ENCODE peak calls at places on chromosomes 3 and 15, in nine cellular contexts. M is AG04450, H is heart right ventricle, R is NB4, U is RWPE1, P is coronary artery, Y is pancreas, G is IMR-90, W is nephron progenitor cell. X is an unnamed sample.

GRCh38 chr15:74793135-74794028 is 11.5 kb downstream of the CSK start:
- DNase-seq in H (no peak), R (peak), U (no peak), G (no peak), M (no peak), W (no peak), Y (no peak), P (no peak), X (no peak)

GRCh38 chr3:128415773-128416577 is 50.7 kb downstream of the DNAJB8 start:
- DNase-seq in P (no peak), U (no peak), M (no peak), H (no peak), R (peak), G (no peak), Y (no peak), W (no peak), X (no peak)

GRCh38 chr15:60682615-60683014 is 203.7 kb upstream of the ICE2 start:
- DNase-seq in M (no peak), G (no peak), R (no peak), U (no peak), W (no peak), Y (peak), H (no peak), P (no peak), X (no peak)

GRCh38 chr3:69144631-69145244 is 22.3 kb upstream of the LMOD3 start:
- DNase-seq in U (no peak), R (peak), M (no peak), G (no peak), W (no peak), H (no peak), Y (no peak), P (no peak), X (no peak)

GRCh38 chr3:20648921-20649381 is 462.9 kb upstream of the SGO1 start:
- DNase-seq in H (no peak), G (peak), R (no peak), M (no peak), U (no peak), Y (no peak), W (no peak), P (no peak), X (peak)

GRCh38 chr3:110894574-110894973 is 177.0 kb upstream of the NECTIN3 start:
- DNase-seq in W (no peak), R (no peak), Y (no peak), M (no peak), G (no peak), H (no peak), P (no peak), U (no peak), X (no peak)

GRCh38 chr3:159619341-159619885 is 369.2 kb upstream of the IL12A start:
- DNase-seq in R (no peak), W (peak), Y (no peak), H (no peak), M (no peak), U (no peak), G (peak), P (no peak), X (peak)

GRCh38 chr3:58562498-58562897 is 14.7 kb downstream of the FAM107A start:
- DNase-seq in W (no peak), U (no peak), Y (no peak), M (no peak), R (no peak), G (no peak), H (no peak), P (no peak), X (no peak)

GRCh38 chr3:53137221-53137620 is 7.0 kb upstream of the RFT1 start:
- DNase-seq in Y (no peak), W (no peak), M (no peak), U (no peak), P (no peak), H (no peak), G (no peak), R (no peak), X (no peak)

GRCh38 chr3:45942051-45942825 is 1.0 kb upstream of the CXCR6 start:
- DNase-seq in Y (no peak), P (no peak), H (no peak), U (no peak), G (no peak), W (no peak), R (no peak), M (no peak), X (no peak)

GRCh38 chr3:59334585-59334984 is 284.8 kb upstream of the CFAP20DC start:
- DNase-seq in M (no peak), R (no peak), U (no peak), W (no peak), H (no peak), G (peak), P (no peak), Y (no peak), X (peak)

GRCh38 chr3:31165399-31165860 is 271.0 kb upstream of the GADL1 start:
- DNase-seq in H (no peak), M (no peak), G (peak), U (no peak), P (no peak), R (no peak), Y (no peak), W (peak), X (no peak)

GRCh38 chr3:39038165-39038564 is 13.6 kb downstream of the SCN11A start:
- DNase-seq in M (no peak), P (no peak), W (no peak), R (no peak), U (no peak), H (no peak), Y (no peak), G (peak), X (no peak)

GRCh38 chr3:128426128-128426921 is 40.4 kb downstream of the DNAJB8 start:
- DNase-seq in H (peak), W (peak), P (no peak), U (peak), G (no peak), Y (peak), M (no peak), R (peak), X (no peak)

GRCh38 chr3:162743091-162743490 is 1246.5 kb downstream of the OTOL1 start:
- DNase-seq in R (no peak), G (peak), M (no peak), U (no peak), H (no peak), Y (no peak), P (no peak), W (no peak), X (no peak)

GRCh38 chr3:177460100-177460499 is 262.8 kb upstream of the TBL1XR1 start:
- DNase-seq in Y (no peak), H (no peak), U (no peak), R (no peak), G (no peak), P (no peak), W (no peak), M (no peak), X (no peak)

GRCh38 chr3:158260392-158260791 is 150.5 kb downstream of the RSRC1 start:
- DNase-seq in H (no peak), W (no peak), G (no peak), P (no peak), M (no peak), R (no peak), Y (no peak), U (no peak), X (no peak)

GRCh38 chr3:168545591-168545990 is 449.9 kb upstream of the GOLIM4 start:
- DNase-seq in G (peak), W (no peak), P (no peak), R (no peak), M (no peak), U (no peak), Y (no peak), H (peak), X (no peak)

GRCh38 chr3:194575484-194576210 is 57.6 kb downstream of the TMEM44 start:
- DNase-seq in U (no peak), H (peak), R (peak), Y (no peak), W (no peak), M (no peak), G (peak), P (no peak), X (peak)

GRCh38 chr3:100209948-100210776 is 50.6 kb upstream of the TBC1D23 start:
- DNase-seq in R (no peak), M (no peak), W (no peak), G (peak), P (no peak), U (no peak), Y (no peak), H (no peak), X (no peak)

GRCh38 chr15:61228025-61228901 is 839 bp downstream of the RORA start:
- DNase-seq in R (no peak), G (peak), M (no peak), H (peak), U (peak), Y (no peak), P (no peak), W (peak), X (no peak)

GRCh38 chr15:100429116-100429728 is 87.4 kb upstream of the ADAMTS17 start:
- DNase-seq in R (no peak), Y (no peak), P (no peak), M (no peak), G (no peak), U (no peak), W (no peak), H (peak), X (no peak)

GRCh38 chr3:187744169-187745151 is 808 bp downstream of the BCL6 start:
- DNase-seq in P (no peak), M (no peak), G (peak), H (peak), U (peak), W (peak), Y (peak), R (peak), X (no peak)

GRCh38 chr3:130779031-130779430 is 32.4 kb upstream of the PIK3R4 start:
- DNase-seq in M (no peak), P (no peak), R (no peak), U (no peak), H (no peak), G (no peak), W (peak), Y (no peak), X (no peak)

GRCh38 chr3:13461169-13462124 is 18.7 kb upstream of the HDAC11 start:
- DNase-seq in W (peak), R (peak), H (peak), M (no peak), U (peak), P (no peak), Y (peak), G (peak), X (no peak)

GRCh38 chr15:51380999-51381806 is 39.7 kb downstream of the GLDN start:
- DNase-seq in M (peak), Y (peak), R (peak), H (no peak), U (peak), P (peak), W (peak), G (peak), X (peak)

GRCh38 chr3:147654827-147655226 is 245.7 kb downstream of the ZIC1 start:
- DNase-seq in P (no peak), G (no peak), U (no peak), Y (no peak), M (no peak), R (no peak), W (no peak), H (no peak), X (no peak)

GRCh38 chr15:43792761-43793493 is 807 bp downstream of the SERF2 start:
- DNase-seq in P (no peak), Y (no peak), R (peak), U (peak), G (peak), H (peak), W (no peak), M (no peak), X (no peak)

GRCh38 chr15:75360391-75360790 is 8.0 kb downstream of the MAN2C1 start:
- DNase-seq in P (no peak), U (no peak), R (peak), G (no peak), M (no peak), Y (no peak), H (no peak), W (no peak), X (no peak)

GRCh38 chr3:52456169-52456799 is 880 bp downstream of the NISCH start:
- DNase-seq in U (peak), Y (no peak), P (no peak), W (no peak), R (peak), M (no peak), G (peak), H (peak), X (no peak)

GRCh38 chr15:44328135-44328534 is 39.6 kb downstream of the GOLM2 start:
- DNase-seq in P (no peak), Y (no peak), R (no peak), M (no peak), G (no peak), U (no peak), W (no peak), H (no peak), X (no peak)

GRCh38 chr15:33871911-33872760 is 96.2 kb upstream of the CHRM5 start:
- DNase-seq in P (no peak), H (no peak), W (no peak), R (no peak), Y (no peak), U (no peak), M (no peak), G (peak), X (no peak)

GRCh38 chr3:114867828-114868498 is 279.1 kb downstream of the ZBTB20 start:
- DNase-seq in R (no peak), H (no peak), G (no peak), M (no peak), U (no peak), Y (peak), W (no peak), P (no peak), X (no peak)

GRCh38 chr3:75101329-75102147 is 487.1 kb upstream of the CNTN3 start:
- DNase-seq in W (peak), G (no peak), R (no peak), Y (no peak), H (no peak), U (no peak), P (peak), M (no peak), X (no peak)

GRCh38 chr15:68843425-68844311 is 23.0 kb upstream of the ANP32A start:
- DNase-seq in U (no peak), H (peak), Y (no peak), P (no peak), W (peak), R (peak), G (no peak), M (no peak), X (no peak)

GRCh38 chr15:86570738-86571137 is 491.1 kb downstream of the AGBL1 start:
- DNase-seq in Y (no peak), P (no peak), W (no peak), U (no peak), M (no peak), G (no peak), R (no peak), H (peak), X (no peak)

GRCh38 chr3:101271728-101272127 is 48.6 kb downstream of the IMPG2 start:
- DNase-seq in M (no peak), W (no peak), P (no peak), Y (no peak), R (no peak), G (no peak), U (no peak), H (no peak), X (no peak)

GRCh38 chr3:150504473-150504872 is 41.8 kb downstream of the SERP1 start:
- DNase-seq in M (no peak), R (no peak), P (no peak), G (no peak), U (no peak), W (no peak), Y (no peak), H (no peak), X (no peak)

GRCh38 chr3:150497956-150498355 is 48.3 kb downstream of the SERP1 start:
- DNase-seq in P (no peak), R (peak), H (no peak), G (peak), U (peak), M (no peak), Y (no peak), W (no peak), X (no peak)

GRCh38 chr3:150508401-150508800 is 37.9 kb downstream of the SERP1 start:
- DNase-seq in H (no peak), G (no peak), W (no peak), P (no peak), Y (no peak), M (no peak), U (no peak), R (no peak), X (no peak)

GRCh38 chr3:150503402-150504099 is 42.7 kb downstream of the SERP1 start:
- DNase-seq in P (no peak), H (no peak), W (no peak), R (no peak), U (no peak), M (no peak), G (no peak), Y (no peak), X (no peak)
- TF ChIP-seq CTCF in P (no peak), H (no peak), W (no peak), R (no peak), U (no peak), M (no peak), G (no peak), Y (no peak), X (no peak)

DNA sequence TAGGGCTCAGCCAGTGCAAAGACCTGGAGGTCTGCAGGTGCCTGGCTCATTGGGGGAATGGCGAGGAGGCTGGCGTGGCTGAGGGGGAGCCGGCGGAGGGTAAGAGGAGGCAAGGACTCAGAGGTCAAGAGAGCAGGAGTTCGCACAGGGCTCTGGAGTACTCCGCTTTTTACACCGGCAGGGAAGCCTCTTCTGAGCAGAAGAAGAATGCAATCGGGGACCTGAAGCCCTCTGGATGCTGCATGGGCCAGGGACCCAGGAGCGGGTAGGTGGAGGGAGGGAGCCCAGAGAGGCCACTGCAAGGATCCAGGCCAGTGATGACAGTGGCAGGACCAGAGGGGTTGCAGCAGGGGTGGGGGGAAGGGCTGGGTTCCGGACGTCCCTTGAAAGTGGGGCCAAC is 70.4 kb upstream of the TAMM41 start:
- DNase-seq in Y (no peak), P (peak), H (no peak), W (no peak), R (no peak), G (no peak), U (no peak), M (no peak), X (no peak)
- TF ChIP-seq CTCF in Y (no peak), P (no peak), H (no peak), W (no peak), R (no peak), G (no peak), U (no peak), M (no peak), X (no peak)

GRCh38 chr3:152315623-152316022 is 46.9 kb downstream of the MBNL1 start:
- DNase-seq in H (no peak), P (no peak), R (no peak), Y (no peak), M (no peak), U (no peak), W (no peak), G (no peak), X (no peak)
- TF ChIP-seq CTCF in H (no peak), P (no peak), R (no peak), Y (no peak), M (no peak), U (no peak), W (no peak), G (no peak), X (no peak)

GRCh38 chr15:57079446-57079845 is 161.0 kb downstream of the TCF12 start:
- DNase-seq in G (no peak), U (no peak), P (no peak), Y (no peak), R (peak), H (no peak), W (no peak), M (no peak), X (no peak)
- TF ChIP-seq CTCF in G (no peak), U (no peak), P (no peak), Y (no peak), R (no peak), H (no peak), W (no peak), M (no peak), X (no peak)

GRCh38 chr3:11508346-11509174 is 135.2 kb downstream of the VGLL4 start:
- DNase-seq in W (no peak), M (no peak), G (no peak), R (no peak), U (no peak), H (no peak), Y (no peak), P (no peak), X (no peak)

GRCh38 chr3:11507719-11508118 is 136.0 kb downstream of the VGLL4 start:
- DNase-seq in H (no peak), R (peak), P (no peak), Y (no peak), U (no peak), M (no peak), W (no peak), G (peak), X (no peak)

GRCh38 chr3:11510001-11510760 is 133.5 kb downstream of the VGLL4 start:
- DNase-seq in U (no peak), P (no peak), Y (no peak), G (no peak), R (no peak), W (peak), M (no peak), H (no peak), X (no peak)

GRCh38 chr3:11513817-11514135 is 129.9 kb downstream of the VGLL4 start:
- DNase-seq in U (no peak), M (no peak), Y (no peak), G (no peak), P (no peak), H (no peak), R (no peak), W (no peak), X (no peak)

GRCh38 chr3:11509175-11510000 is 134.3 kb downstream of the VGLL4 start:
- DNase-seq in M (peak), G (peak), U (no peak), P (peak), R (no peak), W (peak), Y (peak), H (peak), X (peak)
- TF ChIP-seq CTCF in M (peak), G (no peak), U (no peak), P (no peak), R (no peak), W (no peak), Y (no peak), H (no peak), X (peak)

GRCh38 chr15:41429003-41429890 is 12.4 kb downstream of the RTF1 start:
- DNase-seq in U (no peak), P (no peak), W (no peak), G (peak), M (no peak), Y (no peak), H (no peak), R (no peak), X (no peak)
- TF ChIP-seq CTCF in U (no peak), P (no peak), W (no peak), G (no peak), M (no peak), Y (no peak), H (no peak), R (no peak), X (no peak)